ENCODE peak calls at places on chromosome 22, in nine cellular contexts. U is stomach, Q is ascending aorta, W is HCT116, N is thoracic aorta, R is sigmoid colon, L is Peyer's patch, M is BJ, X is mucosa of descending colon. K is an unnamed sample.

GRCh38 chr22:27686534-27686933 is 115.0 kb downstream of the MN1 start:
- DNase-seq in U (peak; percentile 87), Q (peak; percentile 76), W (peak; percentile 68), N (peak; percentile 70), R (peak; percentile 84), L (no peak), M (peak; percentile 5), X (peak; percentile 27), K (no peak)

GRCh38 chr22:39138357-39138997 is 14.0 kb downstream of the CBX7 start:
- DNase-seq in U (no peak), Q (no peak), W (no peak), N (no peak), R (peak; percentile 46), L (no peak), M (no peak), X (no peak), K (no peak)

GRCh38 chr22:37676691-37677627 is 1.5 kb downstream of the LGALS1 start:
- DNase-seq in U (peak; percentile 85), Q (peak; percentile 93), W (peak; percentile 69), N (peak; percentile 87), R (peak; percentile 96), L (peak; percentile 98), M (peak; percentile 87), X (peak; percentile 94), K (peak; percentile 77)

GRCh38 chr22:29313126-29314071 is 2.1 kb downstream of the RASL10A start:
- DNase-seq in U (no peak), Q (no peak), W (peak; percentile 34), N (no peak), R (peak; percentile 70), L (no peak), M (no peak), X (no peak), K (no peak)

GRCh38 chr22:27240298-27240885 is 561.2 kb downstream of the MN1 start:
- DNase-seq in U (no peak), Q (no peak), W (no peak), N (no peak), R (no peak), L (no peak), M (no peak), X (no peak), K (no peak)

GRCh38 chr22:26617251-26618199 is at the start of gene CRYBB1:
- DNase-seq in U (no peak), Q (no peak), W (no peak), N (no peak), R (peak; percentile 69), L (peak; percentile 52), M (peak; percentile 7), X (no peak), K (no peak)

GRCh38 chr22:29524440-29525191 is 28.9 kb downstream of the THOC5 start:
- DNase-seq in U (peak; percentile 27), Q (no peak), W (no peak), N (no peak), R (no peak), L (no peak), M (no peak), X (peak; percentile 39), K (no peak)

GRCh38 chr22:44673406-44673805 is 28.6 kb upstream of the PRR5 start:
- DNase-seq in U (no peak), Q (no peak), W (no peak), N (no peak), R (no peak), L (no peak), M (no peak), X (no peak), K (no peak)

GRCh38 chr22:23688121-23688520 is 2.7 kb upstream of the RGL4 start:
- DNase-seq in U (peak; percentile 19), Q (no peak), W (no peak), N (no peak), R (no peak), L (no peak), M (no peak), X (no peak), K (no peak)

GRCh38 chr22:25777870-25778269 is 35.9 kb downstream of the MYO18B start:
- DNase-seq in U (no peak), Q (no peak), W (peak; percentile 44), N (no peak), R (no peak), L (no peak), M (no peak), X (peak; percentile 44), K (no peak)

GRCh38 chr22:40509401-40510134 is 127.0 kb downstream of the MRTFA start:
- DNase-seq in U (peak; percentile 34), Q (no peak), W (no peak), N (no peak), R (peak; percentile 86), L (no peak), M (peak; percentile 80), X (peak; percentile 56), K (peak; percentile 81)
- H3K4me3 ChIP-seq in U (no peak overlapping the region), Q (peak overlapping the region; percentile 11), W (no peak overlapping the region), N (peak overlapping the region; percentile 4), R (no peak overlapping the region), L (no peak overlapping the region), M (no peak overlapping the region), X (no peak overlapping the region), K (no peak overlapping the region)

DNA sequence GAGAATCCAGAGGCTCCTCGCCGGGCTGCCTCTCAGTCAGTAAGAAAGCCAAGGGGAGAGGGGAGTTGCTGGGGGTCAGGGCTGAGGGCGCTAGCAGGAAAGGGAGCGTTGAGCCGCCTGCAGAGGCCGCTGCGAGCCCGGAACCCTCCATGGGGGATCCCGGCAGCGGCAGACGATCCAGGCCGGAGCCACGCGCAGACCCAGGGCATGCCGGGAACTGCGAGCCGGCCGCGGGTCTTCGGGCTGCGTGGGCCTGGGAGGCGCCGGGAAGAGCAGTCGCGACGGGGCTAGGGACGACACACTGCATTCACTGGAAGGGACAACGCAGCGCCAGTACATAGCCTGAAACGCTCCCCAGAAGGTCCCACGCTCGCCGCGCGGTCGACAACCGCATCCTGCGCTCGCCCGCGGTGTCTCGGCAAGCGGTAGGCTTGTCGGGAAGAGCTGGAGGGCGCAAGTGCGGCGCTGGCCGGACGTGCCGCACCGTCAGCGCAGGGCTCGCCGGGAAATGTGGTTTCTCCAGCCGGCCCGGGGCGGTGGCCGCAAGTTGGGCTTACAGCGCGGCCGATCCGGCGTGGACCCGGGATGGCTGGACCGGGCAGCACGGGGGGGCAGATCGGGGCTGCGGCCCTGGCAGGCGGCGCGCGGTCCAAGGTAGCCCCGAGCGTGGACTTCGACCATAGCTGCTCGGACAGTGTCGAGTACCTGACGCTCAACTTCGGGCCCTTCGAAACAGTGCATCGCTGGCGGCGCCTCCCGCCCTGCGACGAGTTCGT is at the start of gene LZTR1:
- DNase-seq in U (peak; percentile 83), Q (no peak), W (peak; percentile 50), N (no peak), R (peak; percentile 89), L (peak; percentile 84), M (peak; percentile 39), X (peak; percentile 88), K (peak; percentile 31)
- TF ChIP-seq CTCF in U (no peak), Q (peak; percentile 42), W (peak; percentile 48), N (peak; percentile 44), R (peak; percentile 53), L (peak; percentile 54), M (peak; percentile 75), X (no peak), K (peak; percentile 71)

DNA sequence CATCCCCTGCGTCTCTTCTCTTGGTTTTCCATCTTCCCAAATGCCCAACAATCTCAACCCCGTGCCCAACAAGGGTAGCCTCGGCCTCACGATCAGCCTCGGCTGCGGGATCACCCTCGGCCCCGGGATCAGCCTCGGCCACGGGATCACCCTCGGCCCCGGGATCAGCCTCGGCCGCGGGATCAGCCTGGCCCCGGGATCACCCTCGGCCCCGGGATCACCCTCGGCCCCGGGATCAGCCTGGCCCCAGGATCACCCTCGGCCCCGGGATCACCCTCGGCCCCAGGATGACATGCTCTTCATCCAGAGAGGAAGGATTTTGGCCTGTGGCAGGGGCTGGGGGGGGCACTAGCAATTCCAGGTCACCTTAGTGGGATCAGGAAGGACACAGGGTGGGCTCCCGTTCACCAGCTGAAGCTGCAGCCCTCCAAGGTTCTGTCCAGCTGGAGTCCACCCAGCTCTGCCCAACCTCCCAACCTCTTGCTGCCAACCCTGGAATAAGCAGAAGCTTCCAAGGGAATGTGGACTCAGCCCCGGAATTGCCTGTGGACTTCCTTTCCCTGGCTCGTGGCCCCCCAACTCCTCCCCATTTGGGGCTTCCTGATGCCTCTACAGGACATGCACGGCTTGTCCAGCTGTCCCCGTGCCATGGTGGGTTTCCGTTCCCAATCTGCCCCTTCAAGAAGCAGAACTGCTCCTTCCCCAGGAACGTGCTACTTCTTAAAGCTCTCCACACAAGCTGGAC is 6.2 kb downstream of the ALG12 start:
- DNase-seq in U (no peak), Q (no peak), W (no peak), N (no peak), R (no peak), L (no peak), M (no peak), X (no peak), K (no peak)
- H3K36me3 ChIP-seq in U (peaks cover 82% of the 10 kb centered on the region), Q (peaks cover 42% of the 10 kb centered on the region), W (no peaks in the 10 kb centered on the region), N (peaks cover 27% of the 10 kb centered on the region), R (peaks cover 15% of the 10 kb centered on the region), L (no peaks in the 10 kb centered on the region), M (peaks cover 15% of the 10 kb centered on the region), X (no peaks in the 10 kb centered on the region), K (peaks cover 1% of the 10 kb centered on the region)

GRCh38 chr22:32203181-32204105 is 1.4 kb downstream of the RFPL2 start:
- DNase-seq in U (no peak), Q (no peak), W (no peak), N (no peak), R (no peak), L (no peak), M (no peak), X (no peak), K (no peak)

GRCh38 chr22:32204211-32204855 is 540 bp downstream of the RFPL2 start:
- DNase-seq in U (no peak), Q (no peak), W (no peak), N (no peak), R (no peak), L (no peak), M (no peak), X (no peak), K (no peak)

GRCh38 chr22:32205974-32206773 is 1.3 kb upstream of the RFPL2 start:
- DNase-seq in U (no peak), Q (no peak), W (no peak), N (no peak), R (no peak), L (no peak), M (no peak), X (no peak), K (no peak)

GRCh38 chr22:32206774-32207758 is 2.2 kb upstream of the RFPL2 start:
- DNase-seq in U (peak; percentile 51), Q (no peak), W (peak; percentile 56), N (no peak), R (no peak), L (no peak), M (no peak), X (peak; percentile 62), K (no peak)

DNA sequence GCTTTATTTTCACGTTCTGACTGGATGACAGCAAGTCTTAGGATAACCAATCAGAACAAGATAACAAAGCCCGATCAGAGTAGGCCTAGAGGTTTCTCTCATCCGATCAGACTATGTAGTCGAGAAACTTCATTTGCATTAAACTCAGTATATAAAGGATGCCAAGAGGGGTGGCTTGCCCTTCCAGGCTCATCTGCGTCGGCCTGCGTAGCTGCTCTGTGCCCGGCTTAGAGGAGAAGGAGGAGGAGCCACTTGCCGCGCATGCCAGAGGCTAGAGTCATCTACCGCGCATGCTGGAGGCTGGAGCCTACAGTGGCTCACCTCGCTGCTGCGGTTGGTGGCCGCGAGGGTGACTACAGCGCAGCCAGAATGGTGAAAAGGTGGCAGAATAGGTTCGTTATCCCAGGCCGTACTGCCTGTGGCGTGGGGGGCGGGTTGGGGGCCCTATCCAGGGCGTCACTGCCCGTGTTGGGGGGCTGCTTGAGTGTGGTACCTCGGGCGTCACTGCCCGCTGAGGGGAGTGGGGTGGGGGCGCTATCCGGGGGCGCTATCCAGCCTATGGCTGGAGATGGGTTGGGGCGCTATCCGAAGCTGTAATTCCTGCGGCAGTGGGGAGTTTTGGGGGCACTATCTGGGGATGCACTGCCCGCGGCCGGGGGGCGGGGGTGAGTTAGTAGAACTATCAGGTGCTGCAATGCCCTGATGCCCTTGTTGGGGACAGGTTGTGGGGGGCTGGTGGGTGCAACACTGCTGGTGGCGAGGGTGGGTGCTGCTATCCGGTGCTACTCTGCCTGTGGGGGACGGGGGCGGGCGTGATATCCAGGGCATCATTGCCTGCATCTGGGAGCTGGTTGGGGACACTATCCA is at the start of gene RFPL2:
- DNase-seq in U (no peak), Q (no peak), W (peak; percentile 66), N (no peak), R (no peak), L (no peak), M (no peak), X (no peak), K (no peak)
- H3K4me3 ChIP-seq in U (no peak within 1 kb of the TSS), Q (peak within 1 kb of the TSS; percentile 41), W (peak within 1 kb of the TSS; percentile 59), N (no peak within 1 kb of the TSS), R (peak within 1 kb of the TSS; percentile 8), L (no peak within 1 kb of the TSS), M (no peak within 1 kb of the TSS), X (no peak within 1 kb of the TSS), K (peak within 1 kb of the TSS; percentile 15)

K was measured in kidney epithelial cell.